ENCODE peak calls at places on chromosomes 4 and X, in ten cellular contexts. One of them, this sample, is unnamed.

GRCh38 chr4:10020106-10020505 is 1.2 kb downstream of the SLC2A9 start:
- DNase-seq in right lobe of liver: no peak
- DNase-seq in gastrocnemius medialis: no peak
- DNase-seq in H1: no peak
- DNase-seq in Peyer's patch: no peak
- DNase-seq in lower leg skin: no peak
- DNase-seq in transverse colon: no peak
- DNase-seq in uterus: no peak
- DNase-seq in HCT116: no peak
- DNase-seq in ovary: no peak
- DNase-seq in this sample: no peak

GRCh38 chrX:335758-336155 is 17.2 kb upstream of the GTPBP6 start:
- DNase-seq in uterus: no peak
- DNase-seq in transverse colon: no peak
- DNase-seq in lower leg skin: no peak
- DNase-seq in gastrocnemius medialis: no peak
- DNase-seq in right lobe of liver: peak
- DNase-seq in Peyer's patch: no peak
- DNase-seq in H1: no peak
- DNase-seq in HCT116: no peak
- DNase-seq in ovary: no peak
- DNase-seq in this sample: no peak

GRCh38 chr4:184514121-184514988 is 40.0 kb upstream of the IRF2 start:
- DNase-seq in uterus: peak
- DNase-seq in HCT116: no peak
- DNase-seq in right lobe of liver: no peak
- DNase-seq in lower leg skin: peak
- DNase-seq in gastrocnemius medialis: peak
- DNase-seq in Peyer's patch: no peak
- DNase-seq in transverse colon: peak
- DNase-seq in ovary: peak
- DNase-seq in H1: no peak
- DNase-seq in this sample: no peak

GRCh38 chrX:50618788-50619558 is 148.3 kb upstream of the DGKK start:
- DNase-seq in transverse colon: peak
- DNase-seq in gastrocnemius medialis: no peak
- DNase-seq in HCT116: no peak
- DNase-seq in Peyer's patch: no peak
- DNase-seq in right lobe of liver: no peak
- DNase-seq in H1: no peak
- DNase-seq in ovary: no peak
- DNase-seq in uterus: no peak
- DNase-seq in lower leg skin: no peak
- DNase-seq in this sample: no peak

GRCh38 chr4:148444296-148445070 is 2.3 kb upstream of the NR3C2 start:
- DNase-seq in HCT116: no peak
- DNase-seq in H1: peak
- DNase-seq in right lobe of liver: peak
- DNase-seq in gastrocnemius medialis: peak
- DNase-seq in lower leg skin: peak
- DNase-seq in Peyer's patch: peak
- DNase-seq in transverse colon: peak
- DNase-seq in uterus: peak
- DNase-seq in ovary: peak
- DNase-seq in this sample: peak

GRCh38 chrX:134642394-134642793 is 15.9 kb downstream of the PLAC1 start:
- DNase-seq in HCT116: no peak
- DNase-seq in gastrocnemius medialis: no peak
- DNase-seq in ovary: no peak
- DNase-seq in Peyer's patch: no peak
- DNase-seq in lower leg skin: no peak
- DNase-seq in right lobe of liver: no peak
- DNase-seq in transverse colon: no peak
- DNase-seq in H1: no peak
- DNase-seq in uterus: no peak
- DNase-seq in this sample: no peak

GRCh38 chr4:53208749-53209148 is 157.1 kb downstream of the SCFD2 start:
- DNase-seq in gastrocnemius medialis: no peak
- DNase-seq in Peyer's patch: no peak
- DNase-seq in right lobe of liver: no peak
- DNase-seq in ovary: no peak
- DNase-seq in lower leg skin: no peak
- DNase-seq in HCT116: no peak
- DNase-seq in transverse colon: no peak
- DNase-seq in H1: no peak
- DNase-seq in uterus: no peak
- DNase-seq in this sample: no peak

GRCh38 chrX:19683817-19684216 is 168.5 kb upstream of the MAP3K15 start:
- DNase-seq in uterus: no peak
- DNase-seq in lower leg skin: no peak
- DNase-seq in right lobe of liver: no peak
- DNase-seq in ovary: no peak
- DNase-seq in Peyer's patch: no peak
- DNase-seq in transverse colon: no peak
- DNase-seq in gastrocnemius medialis: no peak
- DNase-seq in H1: no peak
- DNase-seq in HCT116: no peak
- DNase-seq in this sample: no peak

GRCh38 chr4:176539785-176540175 is 220.0 kb downstream of the SPCS3 start:
- DNase-seq in transverse colon: no peak
- DNase-seq in uterus: no peak
- DNase-seq in H1: no peak
- DNase-seq in ovary: no peak
- DNase-seq in Peyer's patch: no peak
- DNase-seq in lower leg skin: no peak
- DNase-seq in HCT116: no peak
- DNase-seq in gastrocnemius medialis: no peak
- DNase-seq in right lobe of liver: no peak
- DNase-seq in this sample: no peak

GRCh38 chr4:140611854-140612253 is 43.1 kb upstream of the UCP1 start:
- DNase-seq in transverse colon: no peak
- DNase-seq in HCT116: no peak
- DNase-seq in lower leg skin: no peak
- DNase-seq in Peyer's patch: no peak
- DNase-seq in H1: no peak
- DNase-seq in ovary: no peak
- DNase-seq in right lobe of liver: no peak
- DNase-seq in uterus: no peak
- DNase-seq in gastrocnemius medialis: no peak
- DNase-seq in this sample: no peak

GRCh38 chr4:80334568-80334967 is 962 bp upstream of the CFAP299 start:
- DNase-seq in ovary: no peak
- DNase-seq in H1: no peak
- DNase-seq in gastrocnemius medialis: no peak
- DNase-seq in transverse colon: no peak
- DNase-seq in Peyer's patch: no peak
- DNase-seq in uterus: no peak
- DNase-seq in right lobe of liver: no peak
- DNase-seq in HCT116: no peak
- DNase-seq in lower leg skin: no peak
- DNase-seq in this sample: no peak

GRCh38 chrX:111095974-111096870 is at the start of gene PAK3:
- DNase-seq in gastrocnemius medialis: peak
- DNase-seq in uterus: peak
- DNase-seq in transverse colon: peak
- DNase-seq in lower leg skin: no peak
- DNase-seq in HCT116: no peak
- DNase-seq in H1: peak
- DNase-seq in ovary: peak
- DNase-seq in right lobe of liver: no peak
- DNase-seq in Peyer's patch: no peak
- DNase-seq in this sample: no peak

GRCh38 chr4:38320833-38321232 is 343.2 kb upstream of the KLF3 start:
- DNase-seq in transverse colon: no peak
- DNase-seq in ovary: no peak
- DNase-seq in uterus: no peak
- DNase-seq in right lobe of liver: no peak
- DNase-seq in Peyer's patch: no peak
- DNase-seq in gastrocnemius medialis: no peak
- DNase-seq in HCT116: no peak
- DNase-seq in lower leg skin: no peak
- DNase-seq in H1: no peak
- DNase-seq in this sample: no peak

GRCh38 chr4:38317238-38317637 is 346.8 kb upstream of the KLF3 start:
- DNase-seq in gastrocnemius medialis: no peak
- DNase-seq in uterus: no peak
- DNase-seq in right lobe of liver: no peak
- DNase-seq in H1: no peak
- DNase-seq in Peyer's patch: no peak
- DNase-seq in lower leg skin: no peak
- DNase-seq in HCT116: no peak
- DNase-seq in transverse colon: no peak
- DNase-seq in ovary: no peak
- DNase-seq in this sample: peak

GRCh38 chr4:38319456-38320348 is 344.3 kb upstream of the KLF3 start:
- DNase-seq in uterus: peak
- DNase-seq in ovary: peak
- DNase-seq in transverse colon: peak
- DNase-seq in Peyer's patch: peak
- DNase-seq in lower leg skin: peak
- DNase-seq in HCT116: no peak
- DNase-seq in H1: peak
- DNase-seq in gastrocnemius medialis: peak
- DNase-seq in right lobe of liver: peak
- DNase-seq in this sample: peak

GRCh38 chr4:38320349-38320707 is 343.7 kb upstream of the KLF3 start:
- DNase-seq in Peyer's patch: no peak
- DNase-seq in uterus: no peak
- DNase-seq in HCT116: no peak
- DNase-seq in H1: no peak
- DNase-seq in transverse colon: no peak
- DNase-seq in right lobe of liver: no peak
- DNase-seq in gastrocnemius medialis: no peak
- DNase-seq in ovary: no peak
- DNase-seq in lower leg skin: no peak
- DNase-seq in this sample: no peak

GRCh38 chr4:38318737-38319455 is 345.1 kb upstream of the KLF3 start:
- DNase-seq in H1: peak
- DNase-seq in uterus: peak
- DNase-seq in ovary: peak
- DNase-seq in transverse colon: peak
- DNase-seq in HCT116: peak
- DNase-seq in Peyer's patch: peak
- DNase-seq in right lobe of liver: peak
- DNase-seq in lower leg skin: peak
- DNase-seq in gastrocnemius medialis: peak
- DNase-seq in this sample: peak
- TF ChIP-seq POLR2A in H1: no peak
- TF ChIP-seq POLR2A in uterus: no peak
- TF ChIP-seq POLR2A in ovary: no peak
- TF ChIP-seq POLR2A in transverse colon: peak
- TF ChIP-seq POLR2A in HCT116: peak
- TF ChIP-seq POLR2A in Peyer's patch: peak
- TF ChIP-seq POLR2A in right lobe of liver: peak
- TF ChIP-seq POLR2A in lower leg skin: no peak
- TF ChIP-seq POLR2A in gastrocnemius medialis: peak
- TF ChIP-seq POLR2A in this sample: peak

GRCh38 chr4:122278976-122279375 is 99.8 kb upstream of the ADAD1 start:
- DNase-seq in Peyer's patch: no peak
- DNase-seq in HCT116: no peak
- DNase-seq in right lobe of liver: no peak
- DNase-seq in H1: no peak
- DNase-seq in lower leg skin: no peak
- DNase-seq in uterus: no peak
- DNase-seq in gastrocnemius medialis: no peak
- DNase-seq in transverse colon: no peak
- DNase-seq in ovary: no peak
- DNase-seq in this sample: no peak
- TF ChIP-seq POLR2A in Peyer's patch: no peak
- TF ChIP-seq POLR2A in HCT116: no peak
- TF ChIP-seq POLR2A in right lobe of liver: no peak
- TF ChIP-seq POLR2A in H1: no peak
- TF ChIP-seq POLR2A in lower leg skin: no peak
- TF ChIP-seq POLR2A in uterus: no peak
- TF ChIP-seq POLR2A in gastrocnemius medialis: no peak
- TF ChIP-seq POLR2A in transverse colon: no peak
- TF ChIP-seq POLR2A in ovary: no peak
- TF ChIP-seq POLR2A in this sample: no peak

DNA sequence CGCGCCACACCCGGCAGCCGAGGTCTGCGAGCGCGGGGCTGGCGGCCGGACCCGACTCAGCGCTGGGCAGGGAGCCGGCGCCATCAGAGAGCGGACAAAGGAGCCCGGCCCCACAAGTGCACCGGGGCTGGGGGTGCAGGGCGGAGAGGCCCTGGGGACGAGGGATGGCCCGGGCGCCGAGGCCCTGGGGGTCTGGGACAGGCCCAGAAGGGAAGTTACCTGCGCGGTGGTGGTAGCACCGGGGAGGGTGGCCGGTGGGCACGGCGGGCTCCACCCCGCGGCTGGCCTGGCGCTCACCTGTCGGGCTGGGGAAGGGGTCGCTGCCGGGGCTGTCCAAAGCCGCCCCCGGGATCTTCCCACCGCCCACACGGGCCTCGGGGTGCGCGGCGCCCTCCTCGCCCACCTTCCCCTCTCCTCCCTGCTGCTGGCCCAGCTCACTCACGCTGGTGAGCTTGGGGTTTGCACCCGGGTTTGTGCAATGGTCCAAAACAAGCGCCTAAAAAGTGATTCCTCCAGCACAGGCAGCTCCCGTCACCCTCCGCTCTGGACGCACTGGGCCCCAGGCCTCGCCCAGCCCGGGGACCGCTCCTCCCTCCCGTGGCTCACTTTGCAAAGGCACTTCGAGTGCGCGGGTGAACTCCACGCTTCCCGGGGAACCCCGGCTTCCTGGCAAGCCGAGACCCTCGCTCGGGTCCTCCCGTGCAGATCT is at the start of gene CTPS2:
- DNase-seq in ovary: peak
- DNase-seq in lower leg skin: peak
- DNase-seq in HCT116: no peak
- DNase-seq in transverse colon: peak
- DNase-seq in H1: peak
- DNase-seq in Peyer's patch: peak
- DNase-seq in gastrocnemius medialis: peak
- DNase-seq in right lobe of liver: peak
- DNase-seq in uterus: peak
- DNase-seq in this sample: peak
- TF ChIP-seq POLR2A in ovary: no peak
- TF ChIP-seq POLR2A in lower leg skin: no peak
- TF ChIP-seq POLR2A in HCT116: no peak
- TF ChIP-seq POLR2A in transverse colon: peak
- TF ChIP-seq POLR2A in H1: no peak
- TF ChIP-seq POLR2A in Peyer's patch: peak
- TF ChIP-seq POLR2A in gastrocnemius medialis: no peak
- TF ChIP-seq POLR2A in right lobe of liver: peak
- TF ChIP-seq POLR2A in uterus: no peak
- TF ChIP-seq POLR2A in this sample: peak

DNA sequence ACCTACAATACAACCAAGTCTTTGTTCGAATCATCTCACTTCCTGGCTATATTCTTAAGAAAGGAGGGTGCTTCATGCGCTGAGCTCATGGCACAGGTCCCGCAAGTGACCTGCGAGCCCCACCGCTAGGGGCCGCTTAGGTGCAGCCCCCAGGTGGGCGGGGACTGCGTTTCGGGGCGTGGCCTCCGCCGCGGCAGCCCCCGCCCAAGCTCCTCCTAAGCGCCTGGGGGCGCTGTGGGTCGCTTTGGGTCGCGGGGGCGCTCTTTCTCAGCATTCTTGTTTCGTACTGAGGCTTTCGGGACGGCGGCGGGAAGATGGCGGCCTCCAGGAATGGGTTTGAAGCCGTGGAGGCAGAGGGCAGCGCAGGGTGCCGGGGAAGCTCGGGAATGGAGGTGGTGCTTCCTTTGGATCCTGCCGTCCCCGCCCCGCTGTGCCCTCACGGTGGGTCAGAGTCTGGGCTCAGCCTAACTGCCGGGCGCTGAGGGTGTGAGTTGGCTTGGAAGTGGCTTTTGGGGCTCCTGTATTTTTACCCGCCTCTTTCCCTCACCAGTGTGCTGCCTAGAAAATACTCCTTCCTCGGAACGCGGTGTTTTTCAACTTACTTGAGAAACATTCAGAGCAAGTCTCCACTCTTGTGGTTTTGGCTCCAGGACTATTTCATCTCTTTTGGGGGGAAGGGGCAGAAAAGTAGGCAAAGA is at the start of gene ZCCHC4:
- DNase-seq in ovary: peak
- DNase-seq in gastrocnemius medialis: peak
- DNase-seq in uterus: peak
- DNase-seq in H1: peak
- DNase-seq in transverse colon: peak
- DNase-seq in Peyer's patch: peak
- DNase-seq in right lobe of liver: peak
- DNase-seq in HCT116: peak
- DNase-seq in lower leg skin: peak
- DNase-seq in this sample: peak
- TF ChIP-seq POLR2A in ovary: peak
- TF ChIP-seq POLR2A in gastrocnemius medialis: no peak
- TF ChIP-seq POLR2A in uterus: no peak
- TF ChIP-seq POLR2A in H1: peak
- TF ChIP-seq POLR2A in transverse colon: peak
- TF ChIP-seq POLR2A in Peyer's patch: peak
- TF ChIP-seq POLR2A in right lobe of liver: peak
- TF ChIP-seq POLR2A in HCT116: peak
- TF ChIP-seq POLR2A in lower leg skin: no peak
- TF ChIP-seq POLR2A in this sample: peak